ENCODE peak calls at places on chromosomes 2 and 18, in seven cellular contexts. H, J, M, B, O, C and U are unnamed samples.
A peak's percentile ranks its signal among the peaks of the same experiment; 100 is the strongest.

GRCh38 chr2:159658887-159659437 is 42.6 kb upstream of the BAZ2B start:
- DNase-seq in J (peak; percentile 50), O (no peak), C (no peak), H (no peak), M (no peak), B (no peak), U (peak; percentile 84)

GRCh38 chr2:118312963-118313756 is 224.9 kb downstream of the INSIG2 start:
- DNase-seq in B (no peak), O (no peak), M (no peak), J (no peak), C (peak; percentile 20), H (no peak), U (no peak)

GRCh38 chr18:8744656-8745055 is 39.3 kb downstream of the MTCL1 start:
- DNase-seq in J (no peak), B (no peak), C (no peak), H (no peak), M (no peak), O (no peak), U (no peak)

GRCh38 chr2:48249093-48249492 is 280.9 kb upstream of the STON1 start:
- DNase-seq in B (no peak), J (no peak), H (no peak), C (no peak), O (peak; percentile 40), M (peak; percentile 55), U (peak; percentile 69)

GRCh38 chr2:14072338-14072737 is 560.2 kb upstream of the LRATD1 start:
- DNase-seq in O (no peak), J (no peak), C (no peak), H (no peak), M (peak; percentile 13), B (peak; percentile 82), U (no peak)

GRCh38 chr18:12405066-12405465 is 2.7 kb upstream of the PRELID3A start:
- DNase-seq in O (no peak), B (no peak), M (no peak), C (no peak), H (peak; percentile 6), J (no peak), U (no peak)

GRCh38 chr18:66328280-66328947 is 275.5 kb downstream of the CDH19 start:
- DNase-seq in H (no peak), M (no peak), J (no peak), C (no peak), B (no peak), O (no peak), U (no peak)

GRCh38 chr2:55168221-55169154 is 63.6 kb downstream of the CLHC1 start:
- DNase-seq in C (peak; percentile 51), M (peak; percentile 86), B (peak; percentile 67), J (peak; percentile 55), O (peak; percentile 52), H (no peak), U (peak; percentile 89)

GRCh38 chr2:9463698-9464034 is 10.7 kb upstream of the IAH1 start:
- DNase-seq in J (no peak), B (peak; percentile 64), C (no peak), H (no peak), M (peak; percentile 36), O (no peak), U (no peak)

GRCh38 chr2:128903637-128904036 is 585.0 kb upstream of the HS6ST1 start:
- DNase-seq in H (no peak), M (no peak), C (no peak), O (no peak), J (no peak), B (no peak), U (no peak)

GRCh38 chr2:128901572-128902391 is 583.1 kb upstream of the HS6ST1 start:
- DNase-seq in M (no peak), O (no peak), B (no peak), J (no peak), C (no peak), H (no peak), U (no peak)
- H3K4me3 ChIP-seq in M (no peak overlapping the region), O (no peak overlapping the region), B (no peak overlapping the region), J (no peak overlapping the region), C (no peak overlapping the region), H (no peak overlapping the region), U (no peak overlapping the region)

GRCh38 chr2:232550351-232551261 is at the start of the genes EIF4E2 and TIGD1:
- DNase-seq in J (peak; percentile 95), H (peak; percentile 96), C (peak; percentile 98), B (peak; percentile 74), O (peak; percentile 94), M (peak; percentile 95), U (peak; percentile 96)
- TF ChIP-seq CTCF in J (peak; percentile 49), H (peak; percentile 31), C (peak; percentile 39), B (peak; percentile 45), O (no peak), M (no peak), U (peak; percentile 33)

DNA sequence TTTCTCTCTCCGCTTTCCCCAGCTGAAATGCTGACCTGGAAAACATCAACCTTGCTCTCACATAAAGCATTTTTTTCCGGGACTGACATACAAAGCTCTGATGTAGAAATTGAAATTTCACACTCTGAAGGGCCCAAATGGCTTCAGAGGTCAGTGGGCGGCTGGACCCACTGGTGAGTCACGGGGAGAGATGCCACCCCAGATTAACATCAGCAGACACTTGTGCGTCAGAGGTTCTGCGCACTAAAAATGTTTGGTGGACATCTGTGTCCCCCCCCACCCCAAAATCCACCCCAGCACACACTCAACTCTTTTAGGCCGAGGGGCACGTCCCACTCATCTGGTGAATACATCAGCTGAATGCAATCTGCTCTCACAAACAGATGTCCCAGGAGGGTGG is 208.9 kb downstream of the ASB1 start:
- DNase-seq in H (no peak), J (peak; percentile 63), B (no peak), M (no peak), O (no peak), C (no peak), U (no peak)
- H3K4me3 ChIP-seq in H (no peak overlapping the region), J (no peak overlapping the region), B (no peak overlapping the region), M (no peak overlapping the region), O (no peak overlapping the region), C (no peak overlapping the region), U (no peak overlapping the region)

GRCh38 chr18:58580078-58580477 is 48.8 kb downstream of the ALPK2 start:
- DNase-seq in H (no peak), M (peak; percentile 29), C (no peak), B (no peak), O (no peak), J (no peak), U (peak; percentile 43)

GRCh38 chr18:58578835-58579560 is 49.9 kb downstream of the ALPK2 start:
- DNase-seq in O (no peak), C (no peak), M (peak; percentile 82), H (no peak), J (no peak), B (peak; percentile 22), U (peak; percentile 87)

GRCh38 chr18:58581265-58581664 is 47.6 kb downstream of the ALPK2 start:
- DNase-seq in O (no peak), M (peak; percentile 97), H (no peak), J (no peak), C (no peak), B (peak; percentile 45), U (peak; percentile 79)

GRCh38 chr18:58579561-58580047 is 49.3 kb downstream of the ALPK2 start:
- DNase-seq in H (no peak), J (no peak), O (no peak), M (peak; percentile 83), B (no peak), C (no peak), U (peak; percentile 85)

DNA sequence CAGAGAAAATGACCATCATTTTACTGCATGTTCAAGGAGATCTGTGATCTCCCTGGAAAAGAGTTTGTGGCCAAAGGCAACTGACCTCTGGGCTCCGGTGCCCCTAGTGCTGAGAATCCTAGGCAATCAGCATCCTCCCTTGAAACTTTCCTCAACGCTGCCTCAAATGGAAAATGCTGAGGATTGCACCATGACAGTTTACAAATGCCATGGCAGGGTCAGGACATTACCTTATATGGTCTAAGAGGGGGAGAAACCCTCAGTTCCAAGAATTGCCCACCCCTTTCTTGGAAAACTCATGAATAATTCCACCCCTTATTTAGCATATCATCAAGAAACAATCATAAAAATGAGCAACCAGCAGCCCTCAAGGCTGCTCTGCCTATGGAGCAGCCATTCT is 48.3 kb downstream of the ALPK2 start:
- DNase-seq in J (no peak), B (no peak), C (peak; percentile 38), M (peak; percentile 80), H (no peak), O (no peak), U (peak; percentile 74)
- TF ChIP-seq CTCF in J (no peak), B (no peak), C (peak; percentile 30), M (no peak), H (no peak), O (no peak), U (no peak)

GRCh38 chr2:46490521-46491141 is 11.3 kb downstream of the TMEM247 start:
- DNase-seq in H (peak; percentile 64), M (peak; percentile 9), B (no peak), O (peak; percentile 80), C (no peak), J (peak; percentile 70), U (no peak)
- H3K4me3 ChIP-seq in H (no peak overlapping the region), M (no peak overlapping the region), B (no peak overlapping the region), O (no peak overlapping the region), C (no peak overlapping the region), J (no peak overlapping the region), U (no peak overlapping the region)

GRCh38 chr2:232761301-232761907 is 15.0 kb downstream of the KCNJ13 start:
- DNase-seq in H (no peak), J (no peak), M (peak; percentile 54), C (peak; percentile 48), O (no peak), B (peak; percentile 49), U (peak; percentile 56)
- TF ChIP-seq CTCF in H (peak; percentile 48), J (no peak), M (peak; percentile 65), C (peak; percentile 63), O (peak; percentile 32), B (peak; percentile 54), U (peak; percentile 58)

DNA sequence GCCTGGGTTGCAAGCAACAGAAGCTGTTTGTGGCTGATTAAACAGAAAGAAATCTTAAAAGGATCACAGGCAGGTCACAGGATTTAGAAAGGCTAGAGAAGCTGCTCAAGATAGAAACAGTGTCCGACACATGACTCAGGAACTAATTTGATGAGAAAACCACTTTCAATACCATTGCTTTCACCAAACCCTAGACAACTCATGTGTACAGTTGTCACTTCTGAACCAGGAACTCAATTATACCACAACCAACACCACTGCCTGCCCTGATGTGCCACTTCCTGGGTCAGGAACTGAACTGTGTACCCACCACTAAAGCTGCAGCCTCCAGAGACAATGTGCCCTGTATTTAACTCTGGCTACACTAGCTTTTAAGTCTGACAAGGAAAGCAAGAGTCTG is 56.0 kb downstream of the TMEM247 start:
- DNase-seq in O (no peak), M (no peak), B (no peak), H (no peak), C (no peak), J (no peak), U (no peak)
- H3K4me3 ChIP-seq in O (no peak overlapping the region), M (no peak overlapping the region), B (no peak overlapping the region), H (no peak overlapping the region), C (no peak overlapping the region), J (no peak overlapping the region), U (no peak overlapping the region)

GRCh38 chr2:216008387-216008786 is 5.0 kb downstream of the MREG start:
- DNase-seq in J (no peak), O (no peak), H (no peak), B (no peak), M (no peak), C (no peak), U (no peak)
- TF ChIP-seq CTCF in J (no peak), O (no peak), H (no peak), B (no peak), M (no peak), C (peak; percentile 9), U (no peak)

GRCh38 chr2:26693287-26693849 is 846 bp downstream of the KCNK3 start:
- DNase-seq in M (no peak), B (no peak), O (no peak), C (peak; percentile 37), H (peak; percentile 32), J (peak; percentile 20), U (no peak)
- H3K4me3 ChIP-seq in M (no peak overlapping the region), B (no peak overlapping the region), O (peak overlapping the region; percentile 40), C (peak overlapping the region; percentile 43), H (no peak overlapping the region), J (peak overlapping the region; percentile 3), U (no peak overlapping the region)